ENCODE peak calls at places on chromosomes 16 and 17, in eight cellular contexts. Q is breast epithelium; N is T-helper 9 cell; E is adipocyte; M is AG10803; I is uterus; F is T-helper 1 cell; C is stimulated activated naive CD8-positive, alpha-beta T cell treated with anti-CD3 and anti-CD28 coated beads, Interleukin-15, Interleukin-2, amounts not matched to agents 100 U/mL and 50 U/mL, for 24 hours. A is an unnamed sample.

GRCh38 chr17:80187090-80187489 is 17.3 kb downstream of the CARD14 start:
- DNase-seq in E (no peak), N (no peak), I (no peak), Q (no peak), M (peak; percentile 39), F (no peak), C (no peak), A (no peak)

GRCh38 chr17:61806081-61806828 is 57.1 kb downstream of the BRIP1 start:
- DNase-seq in M (no peak), C (no peak), N (no peak), F (no peak), E (no peak), Q (no peak), I (no peak), A (no peak)

GRCh38 chr16:46620265-46621005 is 744 bp downstream of the SHCBP1 start:
- DNase-seq in N (no peak), C (peak; percentile 15), E (peak; percentile 24), Q (no peak), M (no peak), I (no peak), F (no peak), A (no peak)

GRCh38 chr17:65707780-65708179 is 146.3 kb upstream of the AXIN2 start:
- DNase-seq in M (no peak), N (no peak), E (no peak), C (no peak), F (no peak), Q (no peak), I (no peak), A (no peak)

GRCh38 chr17:64020068-64020766 is at the start of gene ICAM2:
- DNase-seq in I (peak; percentile 67), N (peak; percentile 87), C (peak; percentile 85), F (peak; percentile 94), Q (no peak), M (no peak), E (no peak), A (no peak)

GRCh38 chr17:29115906-29116651 is 64.1 kb downstream of the MYO18A start:
- DNase-seq in N (no peak), Q (no peak), C (peak; percentile 69), I (no peak), E (peak; percentile 52), M (peak; percentile 46), F (no peak), A (no peak)

GRCh38 chr17:50203589-50204345 is 2.3 kb upstream of the COL1A1 start:
- DNase-seq in Q (no peak), N (no peak), C (no peak), E (peak; percentile 90), F (no peak), M (peak; percentile 100), I (peak; percentile 80), A (no peak)

GRCh38 chr16:84788968-84789371 is 30.8 kb upstream of the CRISPLD2 start:
- DNase-seq in Q (no peak), C (no peak), N (no peak), M (peak; percentile 94), I (no peak), F (no peak), E (peak; percentile 96), A (no peak)

GRCh38 chr16:12082207-12082606 is 105.7 kb downstream of the SNX29 start:
- DNase-seq in N (no peak), M (no peak), I (no peak), C (peak; percentile 22), F (no peak), E (no peak), Q (peak; percentile 20), A (no peak)

GRCh38 chr17:56810286-56810781 is 23.4 kb downstream of the C17orf67 start:
- DNase-seq in C (no peak), N (no peak), I (no peak), F (no peak), M (no peak), Q (no peak), E (no peak), A (no peak)

GRCh38 chr17:21059761-21060160 is 16.9 kb upstream of the USP22 start:
- DNase-seq in E (no peak), F (no peak), C (no peak), N (no peak), I (no peak), Q (no peak), M (no peak), A (no peak)

GRCh38 chr17:36072431-36073121 is 8.5 kb downstream of the CCL18 start:
- DNase-seq in M (peak; percentile 9), E (peak; percentile 26), I (no peak), N (peak; percentile 56), Q (no peak), F (peak; percentile 33), C (peak; percentile 89), A (no peak)

GRCh38 chr16:58393138-58393504 is 850 bp downstream of the GINS3 start:
- DNase-seq in F (no peak), C (no peak), N (no peak), M (peak; percentile 16), E (peak; percentile 20), I (no peak), Q (no peak), A (no peak)

GRCh38 chr16:85606920-85607319 is 6.2 kb upstream of the GSE1 start:
- DNase-seq in E (no peak), M (no peak), F (no peak), Q (no peak), I (no peak), C (no peak), N (no peak), A (no peak)

GRCh38 chr17:41339571-41340169 is 11.0 kb downstream of the KRT33A start:
- DNase-seq in I (no peak), Q (no peak), M (no peak), E (no peak), C (no peak), N (no peak), F (no peak), A (no peak)

GRCh38 chr16:49183911-49184310 is 97.7 kb downstream of the CBLN1 start:
- DNase-seq in I (no peak), M (no peak), N (no peak), E (no peak), Q (no peak), C (no peak), F (no peak), A (no peak)

GRCh38 chr17:58278661-58279015 is 2.1 kb downstream of the MPO start:
- DNase-seq in I (no peak), N (no peak), M (peak; percentile 9), C (no peak), F (no peak), Q (no peak), E (no peak), A (no peak)

A was measured in LNCaP clone FGC.